ENCODE peak calls at places on chromosomes 16 and 17, in five cellular contexts. B is GF-D8; V is stimulated activated CD4-positive, alpha-beta T cell treated with anti-CD3 and anti-CD28 coated beads, Interleukin-2, amount 100 ng/mL, for 24 hours; J is mucosa of descending colon; T is fibroblast of gingiva. H is an unnamed sample.

GRCh38 chr17:61462734-61463067 is 10.5 kb downstream of the TBX4 start:
- DNase-seq in B (no peak), V (no peak), J (no peak), T (no peak), H (no peak)

GRCh38 chr17:55463600-55463999 is 42.0 kb upstream of the MMD start:
- DNase-seq in B (no peak), V (no peak), J (no peak), T (no peak), H (no peak)

GRCh38 chr17:15290605-15291004 is 25.5 kb upstream of the PMP22 start:
- DNase-seq in B (no peak), V (no peak), J (no peak), T (peak), H (no peak)

GRCh38 chr16:4477966-4478365 is 1.8 kb downstream of the HMOX2 start:
- DNase-seq in B (no peak), V (no peak), J (no peak), T (peak), H (no peak)

GRCh38 chr16:66469932-66470546 is 42.9 kb downstream of the BEAN1 start:
- DNase-seq in B (no peak), V (no peak), J (no peak), T (no peak), H (no peak)

GRCh38 chr17:37838276-37838675 is 85.9 kb upstream of the TBC1D3K start:
- DNase-seq in B (no peak), V (no peak), J (no peak), T (no peak), H (no peak)

GRCh38 chr17:50196826-50197225 is 4.6 kb downstream of the COL1A1 start:
- DNase-seq in B (no peak), V (no peak), J (no peak), T (peak), H (no peak)

GRCh38 chr16:86555763-86556130 is 712 bp upstream of the MTHFSD start:
- DNase-seq in B (no peak), V (no peak), J (no peak), T (no peak), H (no peak)

GRCh38 chr17:5866978-5867377 is 203.2 kb upstream of the WSCD1 start:
- DNase-seq in B (no peak), V (no peak), J (no peak), T (no peak), H (no peak)

GRCh38 chr16:4358236-4358635 is 7.1 kb upstream of the PAM16 start:
- DNase-seq in B (no peak), V (no peak), J (no peak), T (no peak), H (no peak)

GRCh38 chr17:4986951-4987766 is at the start of gene CAMTA2:
- DNase-seq in B (peak), V (peak), J (peak), T (peak), H (peak)

GRCh38 chr16:68776821-68777485 is 39.9 kb downstream of the CDH1 start:
- DNase-seq in B (no peak), V (no peak), J (no peak), T (no peak), H (no peak)

GRCh38 chr16:65733706-65734105 is 611.8 kb upstream of the CDH11 start:
- DNase-seq in B (no peak), V (no peak), J (no peak), T (no peak), H (no peak)

GRCh38 chr16:74078877-74079586 is 217.6 kb upstream of the PSMD7 start:
- DNase-seq in B (no peak), V (no peak), J (no peak), T (no peak), H (no peak)

GRCh38 chr17:7435676-7436555 is 681 bp downstream of the TMEM102 start:
- DNase-seq in B (peak), V (peak), J (peak), T (no peak), H (peak)

GRCh38 chr16:17532338-17532995 is 61.7 kb upstream of the XYLT1 start:
- DNase-seq in B (no peak), V (no peak), J (no peak), T (no peak), H (no peak)

GRCh38 chr17:60863892-60864673 is 186.4 kb downstream of the BCAS3 start:
- DNase-seq in B (peak), V (no peak), J (no peak), T (peak), H (no peak)

GRCh38 chr16:47051031-47051430 is 77.6 kb upstream of the DNAJA2 start:
- DNase-seq in B (no peak), V (no peak), J (no peak), T (no peak), H (no peak)

GRCh38 chr17:19418312-19418992 is 7.4 kb downstream of the RNF112 start:
- DNase-seq in B (no peak), V (no peak), J (no peak), T (no peak), H (no peak)

GRCh38 chr17:53950207-53950857 is 127.6 kb downstream of the KIF2B start:
- DNase-seq in B (no peak), V (no peak), J (no peak), T (no peak), H (no peak)

GRCh38 chr16:87924937-87925670 is 11.2 kb downstream of the CA5A start:
- DNase-seq in B (no peak), V (no peak), J (no peak), T (no peak), H (no peak)

GRCh38 chr17:81923302-81924260 is 4.0 kb downstream of the MAFG start:
- DNase-seq in B (peak), V (no peak), J (peak), T (peak), H (no peak)